ENCODE peak calls at places on chromosome 2, in six cellular contexts. T is aorta, K is GM04504, M is neural crest cell, O is GM06990, A is dermis blood vessel endothelial cell. Q is an unnamed sample.

GRCh38 chr2:118371500-118371899 is 283.2 kb downstream of the INSIG2 start:
- DNase-seq in T (no peak), K (peak), M (peak), O (no peak), A (peak), Q (no peak)

GRCh38 chr2:149799296-149799695 is 211.7 kb upstream of the MMADHC start:
- DNase-seq in T (no peak), K (peak), M (no peak), O (no peak), A (peak), Q (peak)

GRCh38 chr2:220228310-220229006 is 601.0 kb downstream of the SLC4A3 start:
- DNase-seq in T (no peak), K (peak), M (no peak), O (no peak), A (no peak), Q (peak)

GRCh38 chr2:234482807-234483206 is 14.1 kb downstream of the ARL4C start:
- DNase-seq in T (no peak), K (no peak), M (no peak), O (no peak), A (no peak), Q (no peak)

GRCh38 chr2:187718092-187718491 is 163.9 kb upstream of the TFPI start:
- DNase-seq in T (no peak), K (no peak), M (no peak), O (no peak), A (no peak), Q (no peak)

GRCh38 chr2:163469561-163469962 is 266.2 kb downstream of the FIGN start:
- DNase-seq in T (no peak), K (no peak), M (no peak), O (no peak), A (no peak), Q (no peak)

GRCh38 chr2:143181494-143181893 is 52.3 kb downstream of the ARHGAP15 start:
- DNase-seq in T (no peak), K (no peak), M (no peak), O (no peak), A (no peak), Q (no peak)

GRCh38 chr2:40431600-40431955 is 20.3 kb downstream of the SLC8A1 start:
- DNase-seq in T (peak), K (peak), M (no peak), O (no peak), A (peak), Q (no peak)

GRCh38 chr2:53600835-53601234 is 166.8 kb upstream of the CHAC2 start:
- DNase-seq in T (no peak), K (no peak), M (no peak), O (no peak), A (no peak), Q (no peak)

GRCh38 chr2:85840091-85840490 is 48.7 kb downstream of the ST3GAL5 start:
- DNase-seq in T (no peak), K (no peak), M (no peak), O (peak), A (no peak), Q (no peak)

GRCh38 chr2:240784629-240785423 is 35.2 kb downstream of the KIF1A start:
- DNase-seq in T (peak), K (no peak), M (no peak), O (no peak), A (no peak), Q (no peak)

GRCh38 chr2:197870137-197870536 is 65.7 kb downstream of the PLCL1 start:
- DNase-seq in T (no peak), K (no peak), M (no peak), O (no peak), A (no peak), Q (no peak)

GRCh38 chr2:72920317-72921087 is 3.2 kb downstream of the EMX1 start:
- DNase-seq in T (peak), K (no peak), M (peak), O (peak), A (peak), Q (no peak)

GRCh38 chr2:227312579-227312978 is 12.5 kb upstream of the MFF start:
- DNase-seq in T (no peak), K (no peak), M (no peak), O (no peak), A (no peak), Q (no peak)

GRCh38 chr2:125386074-125386473 is 1269.9 kb upstream of the GYPC start:
- DNase-seq in T (no peak), K (no peak), M (no peak), O (no peak), A (no peak), Q (no peak)

GRCh38 chr2:14700753-14701152 is 68.2 kb downstream of the LRATD1 start:
- DNase-seq in T (no peak), K (no peak), M (no peak), O (no peak), A (no peak), Q (no peak)

GRCh38 chr2:73418343-73418742 is 32.7 kb downstream of the ALMS1 start:
- DNase-seq in T (peak), K (peak), M (no peak), O (no peak), A (no peak), Q (no peak)

GRCh38 chr2:127049927-127050802 is 56.8 kb downstream of the BIN1 start:
- DNase-seq in T (peak), K (no peak), M (peak), O (peak), A (peak), Q (no peak)

GRCh38 chr2:134772493-134773169 is 53.8 kb upstream of the TMEM163 start:
- DNase-seq in T (no peak), K (no peak), M (no peak), O (no peak), A (no peak), Q (no peak)

GRCh38 chr2:88540346-88540745 is 86.9 kb downstream of the EIF2AK3 start:
- DNase-seq in T (no peak), K (peak), M (no peak), O (no peak), A (peak), Q (no peak)

GRCh38 chr2:2720351-2720750 is 389.3 kb upstream of the MYT1L start:
- DNase-seq in T (no peak), K (no peak), M (no peak), O (no peak), A (no peak), Q (no peak)

GRCh38 chr2:85706604-85707296 is 12.6 kb downstream of the GNLY start:
- DNase-seq in T (no peak), K (no peak), M (no peak), O (no peak), A (no peak), Q (no peak)

GRCh38 chr2:27209621-27210401 is 2.0 kb upstream of the ATRAID start:
- DNase-seq in T (no peak), K (no peak), M (no peak), O (no peak), A (no peak), Q (no peak)

GRCh38 chr2:53450885-53451284 is 316.7 kb upstream of the CHAC2 start:
- DNase-seq in T (no peak), K (no peak), M (no peak), O (no peak), A (no peak), Q (no peak)

GRCh38 chr2:140589273-140589672 is 1541.5 kb downstream of the LRP1B start:
- DNase-seq in T (no peak), K (no peak), M (no peak), O (no peak), A (no peak), Q (no peak)

GRCh38 chr2:109173311-109174171 is 44.5 kb downstream of the SH3RF3 start:
- DNase-seq in T (peak), K (peak), M (no peak), O (no peak), A (peak), Q (no peak)

GRCh38 chr2:129884221-129884786 is 95.2 kb upstream of the RAB6C start:
- DNase-seq in T (no peak), K (no peak), M (no peak), O (no peak), A (no peak), Q (no peak)

GRCh38 chr2:18959952-18960717 is 370.8 kb upstream of the NT5C1B start:
- DNase-seq in T (no peak), K (no peak), M (no peak), O (no peak), A (no peak), Q (no peak)

GRCh38 chr2:172093416-172094318 is 8.4 kb downstream of the DLX1 start:
- DNase-seq in T (no peak), K (no peak), M (no peak), O (no peak), A (no peak), Q (no peak)

GRCh38 chr2:111161971-111162370 is 41.3 kb downstream of the BCL2L11 start:
- DNase-seq in T (no peak), K (no peak), M (no peak), O (no peak), A (peak), Q (no peak)

GRCh38 chr2:157725856-157726255 is 97.2 kb upstream of the ACVR1C start:
- DNase-seq in T (no peak), K (no peak), M (no peak), O (no peak), A (no peak), Q (peak)

GRCh38 chr2:239787651-239788050 is 237.5 kb downstream of the NDUFA10 start:
- DNase-seq in T (peak), K (no peak), M (no peak), O (no peak), A (no peak), Q (no peak)

GRCh38 chr2:27369471-27370025 is 590 bp downstream of the EIF2B4 start:
- DNase-seq in T (no peak), K (peak), M (no peak), O (no peak), A (peak), Q (no peak)